ENCODE peak calls at places on chromosomes 12 and 14, in ten cellular contexts. H, Q, O, K, F, V, B, U, R and X are unnamed samples. For H3K4me1, the result is how much of the 10 kb centered on the place peaks cover.

GRCh38 chr12:62306569-62307530 is 46.6 kb downstream of the USP15 start:
- DNase-seq in H (no peak), Q (no peak), O (no peak), K (no peak), F (no peak), V (no peak), B (no peak), U (no peak), R (no peak), X (no peak)

GRCh38 chr12:34396006-34396860 is 373.9 kb downstream of the ALG10 start:
- DNase-seq in H (peak), Q (no peak), O (no peak), K (peak), F (no peak), V (peak), B (peak), U (peak), R (peak), X (no peak)

GRCh38 chr12:1473418-1473817 is 121.0 kb downstream of the FBXL14 start:
- DNase-seq in H (no peak), Q (peak), O (no peak), K (no peak), F (no peak), V (no peak), B (no peak), U (no peak), R (no peak), X (peak)

GRCh38 chr12:11716794-11717532 is 67.5 kb downstream of the ETV6 start:
- DNase-seq in H (no peak), Q (peak), O (peak), K (no peak), F (no peak), V (no peak), B (no peak), U (no peak), R (no peak), X (peak)

GRCh38 chr14:99595034-99595433 is 9.0 kb downstream of the CCDC85C start:
- DNase-seq in H (no peak), Q (no peak), O (no peak), K (no peak), F (no peak), V (no peak), B (no peak), U (no peak), R (no peak), X (peak)

GRCh38 chr14:100573009-100573756 is 14.0 kb downstream of the BEGAIN start:
- DNase-seq in H (no peak), Q (no peak), O (no peak), K (no peak), F (peak), V (no peak), B (no peak), U (no peak), R (no peak), X (no peak)

GRCh38 chr12:13383379-13383778 is 186.9 kb downstream of the EMP1 start:
- DNase-seq in H (no peak), Q (no peak), O (no peak), K (no peak), F (no peak), V (no peak), B (peak), U (no peak), R (no peak), X (peak)

GRCh38 chr12:109121346-109121880 is 5.0 kb downstream of the ACACB start:
- DNase-seq in H (no peak), Q (no peak), O (no peak), K (no peak), F (no peak), V (no peak), B (no peak), U (no peak), R (no peak), X (no peak)

GRCh38 chr12:70815866-70816470 is 104.6 kb downstream of the PTPRR start:
- DNase-seq in H (no peak), Q (no peak), O (no peak), K (no peak), F (no peak), V (no peak), B (no peak), U (no peak), R (no peak), X (peak)

GRCh38 chr14:100281286-100282082 is 24.8 kb downstream of the SLC25A29 start:
- DNase-seq in H (no peak), Q (no peak), O (no peak), K (no peak), F (peak), V (no peak), B (no peak), U (no peak), R (peak), X (no peak)

GRCh38 chr12:1533602-1534304 is 60.6 kb downstream of the FBXL14 start:
- DNase-seq in H (peak), Q (peak), O (peak), K (no peak), F (no peak), V (no peak), B (no peak), U (peak), R (peak), X (no peak)

GRCh38 chr12:49872781-49873181 is 29.9 kb upstream of the BCDIN3D start:
- DNase-seq in H (no peak), Q (peak), O (no peak), K (peak), F (no peak), V (no peak), B (no peak), U (no peak), R (no peak), X (no peak)

GRCh38 chr12:40734283-40734682 is 42.0 kb downstream of the CNTN1 start:
- DNase-seq in H (no peak), Q (no peak), O (no peak), K (no peak), F (no peak), V (no peak), B (no peak), U (no peak), R (no peak), X (no peak)

GRCh38 chr12:45547132-45547531 is 182.4 kb upstream of the ARID2 start:
- DNase-seq in H (no peak), Q (no peak), O (no peak), K (no peak), F (no peak), V (no peak), B (no peak), U (no peak), R (no peak), X (peak)

GRCh38 chr14:22849212-22849819 is 12.9 kb downstream of the MMP14 start:
- DNase-seq in H (peak), Q (peak), O (no peak), K (peak), F (peak), V (peak), B (no peak), U (no peak), R (peak), X (no peak)

GRCh38 chr12:23525450-23526072 is 423.9 kb downstream of the SOX5 start:
- DNase-seq in H (no peak), Q (peak), O (no peak), K (no peak), F (no peak), V (no peak), B (no peak), U (no peak), R (no peak), X (no peak)

GRCh38 chr12:62505786-62506185 is 39.2 kb downstream of the MON2 start:
- DNase-seq in H (no peak), Q (no peak), O (no peak), K (no peak), F (no peak), V (no peak), B (no peak), U (no peak), R (no peak), X (no peak)

GRCh38 chr12:118059645-118060275 is 1.2 kb downstream of the WSB2 start:
- DNase-seq in H (no peak), Q (no peak), O (peak), K (no peak), F (peak), V (no peak), B (no peak), U (no peak), R (no peak), X (peak)
- H3K4me1 ChIP-seq in H (under half), Q (under half), O (under half), K (under half), F (under half), V (half or more), B (under half), U (under half), R (half or more), X (under half)

DNA sequence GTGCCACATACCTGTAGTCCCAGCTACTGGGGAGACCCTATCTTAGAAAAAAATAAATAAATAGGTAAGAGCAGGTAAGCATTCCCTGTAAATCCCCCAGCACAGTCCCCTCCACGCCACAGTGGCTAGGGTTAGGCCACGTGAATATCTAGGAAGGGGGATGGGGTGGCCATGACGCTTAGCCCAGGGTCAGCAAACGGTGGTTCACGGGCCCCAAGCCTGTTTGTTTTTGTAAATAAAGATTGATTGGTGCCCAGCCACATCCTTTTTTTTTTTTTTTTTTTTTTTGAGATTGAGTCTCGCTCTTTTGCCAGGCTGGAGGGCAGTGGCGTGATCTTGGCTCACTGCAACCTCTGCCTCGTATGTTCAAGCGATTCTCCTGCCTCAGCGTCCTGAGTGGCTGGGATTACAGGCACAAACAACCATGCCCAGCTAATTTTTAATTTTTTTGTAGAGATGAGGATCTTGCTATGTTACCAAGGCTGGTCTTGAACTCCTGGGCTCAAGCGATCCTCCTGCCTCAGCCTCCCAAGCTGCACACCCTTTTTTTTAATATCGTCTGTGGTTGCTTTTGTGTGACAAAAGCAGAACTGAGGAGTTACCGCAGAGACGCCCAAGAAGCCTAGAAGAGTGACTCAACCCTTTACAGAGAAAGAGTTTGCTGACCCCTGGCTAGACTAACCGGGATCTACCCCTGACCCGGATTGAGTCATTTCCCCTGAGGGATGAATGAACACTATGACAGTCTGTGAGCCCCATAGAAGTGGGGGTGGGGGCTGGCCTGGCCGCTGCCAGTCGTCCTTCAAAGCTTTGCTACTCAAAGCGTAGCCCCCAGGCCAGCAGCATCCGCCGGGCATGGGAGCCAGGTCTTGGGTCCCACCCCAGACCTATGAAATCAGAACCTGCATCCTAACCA is 113.7 kb upstream of the NCOR2 start:
- DNase-seq in H (peak), Q (peak), O (no peak), K (no peak), F (peak), V (peak), B (peak), U (no peak), R (no peak), X (peak)
- H3K4me3 ChIP-seq in H (no peak), Q (peak), O (no peak), K (no peak), F (no peak), V (no peak), B (no peak), U (no peak), R (no peak), X (no peak)

GRCh38 chr12:74259199-74259598 is 278.4 kb upstream of the ATXN7L3B start:
- DNase-seq in H (no peak), Q (no peak), O (no peak), K (no peak), F (no peak), V (no peak), B (no peak), U (no peak), R (no peak), X (no peak)

DNA sequence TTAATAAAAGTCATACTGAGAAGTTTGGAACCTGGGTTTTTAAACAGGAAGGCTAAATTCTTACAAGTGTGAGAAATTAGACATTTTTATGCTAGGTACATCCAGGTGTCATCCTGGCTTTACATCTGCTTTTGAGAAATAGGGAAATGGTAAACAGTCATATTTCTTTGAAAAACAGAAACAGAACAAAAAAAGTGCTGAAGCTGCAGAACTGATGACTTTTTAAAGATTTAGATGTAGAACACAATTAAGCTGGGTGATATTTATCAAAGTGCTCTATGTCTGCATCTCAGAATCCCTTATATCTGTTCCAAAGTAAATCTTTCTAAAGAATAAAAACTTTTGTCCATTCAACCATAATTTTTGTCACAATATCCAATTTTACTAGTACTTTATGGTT is 282.9 kb upstream of the ATXN7L3B start:
- DNase-seq in H (no peak), Q (no peak), O (no peak), K (no peak), F (no peak), V (no peak), B (no peak), U (no peak), R (no peak), X (no peak)
- H3K27ac ChIP-seq in H (no peak), Q (no peak), O (no peak), K (no peak), F (no peak), V (no peak), B (no peak), U (no peak), R (no peak), X (no peak)

GRCh38 chr12:132497514-132498405 is 7.8 kb downstream of the FBRSL1 start:
- DNase-seq in H (no peak), Q (no peak), O (no peak), K (no peak), F (no peak), V (no peak), B (no peak), U (no peak), R (no peak), X (no peak)

GRCh38 chr12:132495629-132496207 is 5.8 kb downstream of the FBRSL1 start:
- DNase-seq in H (no peak), Q (no peak), O (no peak), K (no peak), F (no peak), V (no peak), B (no peak), U (no peak), R (no peak), X (no peak)

GRCh38 chr12:132496270-132496669 is 6.3 kb downstream of the FBRSL1 start:
- DNase-seq in H (no peak), Q (no peak), O (no peak), K (no peak), F (no peak), V (no peak), B (no peak), U (no peak), R (no peak), X (no peak)

GRCh38 chr12:132495165-132495544 is 5.2 kb downstream of the FBRSL1 start:
- DNase-seq in H (no peak), Q (no peak), O (no peak), K (no peak), F (no peak), V (no peak), B (no peak), U (no peak), R (no peak), X (no peak)

DNA sequence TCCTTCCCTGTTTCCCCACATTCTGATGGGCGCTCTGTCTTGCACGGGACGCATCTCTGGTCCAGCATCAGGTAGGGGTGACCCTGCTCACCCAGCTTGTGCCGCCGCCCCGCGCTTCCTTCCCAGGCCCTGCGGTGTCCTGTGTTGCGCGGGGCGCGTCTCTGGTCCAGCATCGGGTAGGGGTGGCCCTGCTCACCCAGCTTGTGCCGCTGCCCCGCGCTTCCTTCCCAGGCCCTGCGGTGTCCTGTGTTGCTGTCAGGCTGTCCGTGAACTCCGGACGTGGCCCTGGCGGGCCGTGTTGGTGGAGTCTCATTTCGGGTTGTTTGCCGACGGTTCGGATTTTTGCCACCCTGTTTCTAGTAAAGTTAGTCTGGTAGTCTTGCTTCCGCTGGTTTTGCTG is 6.8 kb downstream of the FBRSL1 start:
- DNase-seq in H (no peak), Q (no peak), O (no peak), K (no peak), F (no peak), V (no peak), B (no peak), U (no peak), R (no peak), X (no peak)
- H3K4me1 ChIP-seq in H (under half), Q (under half), O (under half), K (under half), F (under half), V (half or more), B (under half), U (half or more), R (under half), X (under half)

DNA sequence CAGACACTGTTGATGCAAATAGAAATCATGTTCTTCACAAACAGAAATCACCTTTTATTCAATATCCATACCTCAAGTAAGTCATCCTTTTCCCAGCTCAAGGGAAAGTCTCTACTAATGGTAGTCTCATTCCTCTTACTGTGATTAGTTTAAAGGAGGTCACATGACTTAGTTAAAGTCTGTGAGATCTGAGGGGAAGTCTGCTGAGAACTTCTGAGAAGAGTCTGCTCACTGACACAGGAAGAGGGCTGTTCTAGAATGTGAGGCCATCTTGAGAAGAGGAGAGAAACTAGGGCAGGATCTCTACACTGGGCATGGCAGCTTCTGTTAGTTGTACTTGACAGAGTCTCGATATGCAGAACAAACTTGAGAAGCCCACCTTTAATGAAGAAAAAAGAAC is 146.8 kb downstream of the C12orf42 start:
- DNase-seq in H (no peak), Q (no peak), O (no peak), K (no peak), F (no peak), V (no peak), B (no peak), U (no peak), R (no peak), X (no peak)
- H3K4me3 ChIP-seq in H (no peak), Q (no peak), O (no peak), K (no peak), F (no peak), V (no peak), B (no peak), U (no peak), R (no peak), X (no peak)

GRCh38 chr14:49761839-49762551 is 6.0 kb upstream of the KLHDC2 start:
- DNase-seq in H (no peak), Q (no peak), O (no peak), K (no peak), F (no peak), V (no peak), B (no peak), U (no peak), R (no peak), X (no peak)
- H3K27ac ChIP-seq in H (no peak), Q (no peak), O (no peak), K (no peak), F (no peak), V (no peak), B (no peak), U (no peak), R (no peak), X (no peak)

DNA sequence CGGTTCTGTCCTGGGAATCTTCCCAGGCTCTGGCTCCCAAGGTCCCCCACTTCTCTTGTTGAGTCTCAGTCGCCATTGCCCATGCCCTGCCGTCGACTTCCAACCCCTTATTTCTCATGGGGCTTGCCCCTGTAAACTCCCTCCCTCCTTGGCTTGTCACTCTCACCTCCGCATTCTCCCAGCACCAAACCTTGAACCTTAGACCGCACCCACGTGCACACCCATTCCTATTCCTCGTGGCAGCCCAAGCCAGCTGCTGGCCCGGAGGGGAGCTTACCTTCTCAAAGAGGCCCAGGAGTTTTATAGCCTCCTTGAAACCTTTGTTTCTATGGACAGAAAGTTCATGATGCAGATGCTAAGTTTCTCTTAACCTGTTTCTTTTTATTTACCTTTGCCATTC is 4.6 kb downstream of the JDP2 start:
- DNase-seq in H (no peak), Q (no peak), O (no peak), K (no peak), F (no peak), V (no peak), B (no peak), U (no peak), R (no peak), X (peak)
- H3K4me1 ChIP-seq in H (under half), Q (under half), O (under half), K (under half), F (under half), V (under half), B (under half), U (under half), R (half or more), X (under half)

GRCh38 chr14:92653162-92653651 is 95.2 kb downstream of the LGMN start:
- DNase-seq in H (no peak), Q (no peak), O (no peak), K (no peak), F (no peak), V (no peak), B (no peak), U (no peak), R (no peak), X (no peak)
- H3K4me3 ChIP-seq in H (no peak), Q (no peak), O (no peak), K (no peak), F (no peak), V (peak), B (peak), U (peak), R (peak), X (no peak)

DNA sequence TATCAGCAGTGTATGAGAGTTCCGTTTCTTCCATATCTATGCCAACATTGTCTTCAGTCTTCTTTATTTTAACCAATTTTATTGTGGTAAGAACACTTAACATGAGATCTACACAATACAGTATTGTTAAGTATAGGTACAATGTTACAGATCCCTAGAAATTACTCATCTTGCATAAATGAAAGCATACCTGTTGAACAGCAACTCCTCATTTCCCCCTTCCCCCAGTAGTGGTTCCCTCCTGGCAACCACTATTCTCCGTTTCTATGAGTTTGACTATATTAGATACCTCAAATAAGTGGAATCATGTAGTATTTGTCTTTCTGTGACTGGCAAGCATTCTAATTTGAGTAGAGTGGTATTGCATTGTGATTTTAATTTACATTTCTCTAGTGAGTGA is 150.5 kb downstream of the CRADD start:
- DNase-seq in H (no peak), Q (no peak), O (no peak), K (no peak), F (no peak), V (no peak), B (no peak), U (no peak), R (no peak), X (no peak)
- H3K27ac ChIP-seq in H (no peak), Q (no peak), O (no peak), K (no peak), F (no peak), V (no peak), B (no peak), U (no peak), R (no peak), X (no peak)

DNA sequence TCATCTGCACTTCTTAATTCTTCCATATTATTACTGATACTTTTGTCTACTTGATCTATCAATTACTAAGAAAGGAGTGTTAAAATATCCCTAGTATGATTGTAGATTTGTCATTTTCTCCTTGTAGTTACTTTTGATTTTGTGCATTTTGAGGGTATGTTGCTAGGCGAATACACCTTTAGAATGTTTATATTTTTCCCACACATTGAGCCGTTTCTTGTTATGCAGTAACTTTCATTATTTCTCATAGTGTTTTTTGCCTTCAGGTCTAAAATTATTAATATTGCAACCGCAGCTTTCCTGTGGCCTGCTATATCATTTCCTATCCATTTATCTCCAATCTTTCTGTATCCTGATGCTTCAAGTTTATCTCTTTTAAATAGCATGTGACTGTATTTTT is 44.6 kb upstream of the C12orf42 start:
- DNase-seq in H (no peak), Q (no peak), O (no peak), K (no peak), F (no peak), V (no peak), B (no peak), U (no peak), R (no peak), X (no peak)
- H3K4me1 ChIP-seq in H (under half), Q (under half), O (under half), K (under half), F (under half), V (under half), B (under half), U (under half), R (under half), X (under half)